ENCODE peak calls at places on chromosome 16, in four cellular contexts. One of them, this sample, is unnamed.

GRCh38 chr16:27977966-27978365 is 85.5 kb downstream of the GSG1L start:
- DNase-seq in cardiac muscle cell: no peak
- DNase-seq in RWPE1: no peak
- DNase-seq in SK-N-SH: no peak
- DNase-seq in this sample: no peak

GRCh38 chr16:159136-159849 is 6.5 kb upstream of the HBM start:
- DNase-seq in cardiac muscle cell: no peak
- DNase-seq in RWPE1: no peak
- DNase-seq in SK-N-SH: no peak
- DNase-seq in this sample: no peak

GRCh38 chr16:85157813-85158701 is 45.8 kb upstream of the CIBAR2 start:
- DNase-seq in cardiac muscle cell: peak
- DNase-seq in RWPE1: no peak
- DNase-seq in SK-N-SH: peak
- DNase-seq in this sample: no peak

GRCh38 chr16:22092143-22092933 is at the start of gene VWA3A:
- DNase-seq in cardiac muscle cell: peak
- DNase-seq in RWPE1: no peak
- DNase-seq in SK-N-SH: no peak
- DNase-seq in this sample: no peak

GRCh38 chr16:10867199-10867598 is 9.8 kb upstream of the CIITA start:
- DNase-seq in cardiac muscle cell: no peak
- DNase-seq in RWPE1: no peak
- DNase-seq in SK-N-SH: no peak
- DNase-seq in this sample: no peak

GRCh38 chr16:87926246-87927194 is 9.8 kb downstream of the CA5A start:
- DNase-seq in cardiac muscle cell: no peak
- DNase-seq in RWPE1: no peak
- DNase-seq in SK-N-SH: no peak
- DNase-seq in this sample: no peak

GRCh38 chr16:54526916-54527315 is 240.3 kb upstream of the IRX3 start:
- DNase-seq in cardiac muscle cell: no peak
- DNase-seq in RWPE1: no peak
- DNase-seq in SK-N-SH: no peak
- DNase-seq in this sample: no peak

GRCh38 chr16:88531346-88531745 is 38.9 kb upstream of the ZC3H18 start:
- DNase-seq in cardiac muscle cell: no peak
- DNase-seq in RWPE1: no peak
- DNase-seq in SK-N-SH: no peak
- DNase-seq in this sample: no peak

GRCh38 chr16:84413605-84414004 is 45.3 kb downstream of the ATP2C2 start:
- DNase-seq in cardiac muscle cell: no peak
- DNase-seq in RWPE1: no peak
- DNase-seq in SK-N-SH: no peak
- DNase-seq in this sample: no peak

GRCh38 chr16:16042076-16042475 is 92.7 kb downstream of the ABCC1 start:
- DNase-seq in cardiac muscle cell: peak
- DNase-seq in RWPE1: no peak
- DNase-seq in SK-N-SH: peak
- DNase-seq in this sample: no peak

GRCh38 chr16:73228649-73229048 is 180.7 kb upstream of the ZFHX3 start:
- DNase-seq in cardiac muscle cell: no peak
- DNase-seq in RWPE1: no peak
- DNase-seq in SK-N-SH: no peak
- DNase-seq in this sample: no peak

GRCh38 chr16:27748868-27749546 is 199.1 kb downstream of the KATNIP start:
- DNase-seq in cardiac muscle cell: peak
- DNase-seq in RWPE1: peak
- DNase-seq in SK-N-SH: no peak
- DNase-seq in this sample: no peak

GRCh38 chr16:85663891-85664321 is 24.8 kb downstream of the GINS2 start:
- DNase-seq in cardiac muscle cell: no peak
- DNase-seq in RWPE1: no peak
- DNase-seq in SK-N-SH: no peak
- DNase-seq in this sample: no peak

GRCh38 chr16:87169509-87169985 is 147.6 kb downstream of the C16orf95 start:
- DNase-seq in cardiac muscle cell: no peak
- DNase-seq in RWPE1: no peak
- DNase-seq in SK-N-SH: no peak
- DNase-seq in this sample: no peak

GRCh38 chr16:87572959-87573358 is 29.3 kb upstream of the JPH3 start:
- DNase-seq in cardiac muscle cell: no peak
- DNase-seq in RWPE1: no peak
- DNase-seq in SK-N-SH: no peak
- DNase-seq in this sample: no peak

GRCh38 chr16:89473136-89473712 is 17.1 kb downstream of the ANKRD11 start:
- DNase-seq in cardiac muscle cell: no peak
- DNase-seq in RWPE1: no peak
- DNase-seq in SK-N-SH: no peak
- DNase-seq in this sample: no peak

GRCh38 chr16:4373909-4374742 is 2.5 kb downstream of the VASN start:
- DNase-seq in cardiac muscle cell: peak
- DNase-seq in RWPE1: peak
- DNase-seq in SK-N-SH: no peak
- DNase-seq in this sample: no peak

GRCh38 chr16:11423315-11424117 is 78.3 kb downstream of the RMI2 start:
- DNase-seq in cardiac muscle cell: no peak
- DNase-seq in RWPE1: no peak
- DNase-seq in SK-N-SH: no peak
- DNase-seq in this sample: no peak

GRCh38 chr16:35492225-35492624 is 2032.8 kb downstream of the TP53TG3F start:
- DNase-seq in cardiac muscle cell: no peak
- DNase-seq in RWPE1: no peak
- DNase-seq in SK-N-SH: peak
- DNase-seq in this sample: no peak

GRCh38 chr16:56643080-56643778 is 4.8 kb downstream of the MT1A start:
- DNase-seq in cardiac muscle cell: peak
- DNase-seq in RWPE1: no peak
- DNase-seq in SK-N-SH: no peak
- DNase-seq in this sample: no peak

GRCh38 chr16:27980919-27981670 is 82.4 kb downstream of the GSG1L start:
- DNase-seq in cardiac muscle cell: no peak
- DNase-seq in RWPE1: no peak
- DNase-seq in SK-N-SH: peak
- DNase-seq in this sample: no peak

GRCh38 chr16:585351-585750 is 4.5 kb upstream of the RAB40C start:
- DNase-seq in cardiac muscle cell: no peak
- DNase-seq in RWPE1: no peak
- DNase-seq in SK-N-SH: peak
- DNase-seq in this sample: no peak

GRCh38 chr16:8862309-8863130 is 6.3 kb downstream of the CARHSP1 start:
- DNase-seq in cardiac muscle cell: no peak
- DNase-seq in RWPE1: no peak
- DNase-seq in SK-N-SH: no peak
- DNase-seq in this sample: no peak

GRCh38 chr16:8865145-8865882 is 3.5 kb downstream of the CARHSP1 start:
- DNase-seq in cardiac muscle cell: no peak
- DNase-seq in RWPE1: no peak
- DNase-seq in SK-N-SH: no peak
- DNase-seq in this sample: no peak

GRCh38 chr16:8861563-8862308 is 7.1 kb downstream of the CARHSP1 start:
- DNase-seq in cardiac muscle cell: no peak
- DNase-seq in RWPE1: no peak
- DNase-seq in SK-N-SH: no peak
- DNase-seq in this sample: no peak

GRCh38 chr16:8864480-8864879 is 4.3 kb downstream of the CARHSP1 start:
- DNase-seq in cardiac muscle cell: no peak
- DNase-seq in RWPE1: no peak
- DNase-seq in SK-N-SH: no peak
- DNase-seq in this sample: no peak

DNA sequence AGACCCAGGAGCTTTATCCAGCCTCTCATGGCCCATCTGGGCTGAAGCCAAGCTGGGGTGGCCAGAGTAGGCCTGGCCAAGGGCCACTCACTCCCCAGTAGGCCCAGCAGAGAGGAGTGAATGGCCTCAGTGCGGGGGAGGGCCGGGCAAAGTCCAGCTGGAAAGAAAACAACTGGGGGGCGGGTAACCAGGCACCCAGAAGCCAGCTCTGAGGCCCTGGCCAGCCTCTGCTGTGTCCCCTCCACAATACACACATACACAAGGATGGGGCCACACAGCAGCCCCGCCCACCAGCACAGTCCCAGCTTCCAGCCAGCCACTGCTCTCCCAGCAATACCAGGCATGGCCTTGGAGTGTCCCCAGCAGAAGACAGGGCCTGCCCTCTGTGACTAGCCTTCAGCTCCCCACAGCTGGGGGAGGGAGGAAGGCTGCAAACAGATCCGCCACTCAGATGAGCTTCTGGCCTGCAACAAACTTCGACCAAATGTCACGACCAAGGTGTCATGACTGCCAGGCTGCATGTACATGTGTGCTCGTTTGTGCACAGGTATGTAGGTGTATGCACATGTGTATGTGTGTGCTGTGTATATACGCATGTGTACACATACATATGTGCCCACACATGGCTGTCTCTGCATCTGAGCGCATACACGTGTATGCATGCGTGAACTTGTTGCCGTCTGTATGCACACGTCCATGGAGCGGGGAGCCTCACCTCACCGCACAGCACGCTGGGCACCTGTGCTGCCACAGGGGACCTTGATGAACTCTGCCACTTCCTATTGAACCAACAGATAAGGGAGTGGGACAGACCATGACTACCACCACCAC is 5.0 kb downstream of the CARHSP1 start:
- DNase-seq in cardiac muscle cell: peak
- DNase-seq in RWPE1: no peak
- DNase-seq in SK-N-SH: no peak
- DNase-seq in this sample: no peak
- TF ChIP-seq CTCF in cardiac muscle cell: no peak
- TF ChIP-seq CTCF in RWPE1: no peak
- TF ChIP-seq CTCF in SK-N-SH: no peak
- TF ChIP-seq CTCF in this sample: no peak

GRCh38 chr16:67864594-67864993 is 8.3 kb upstream of the EDC4 start:
- DNase-seq in cardiac muscle cell: no peak
- DNase-seq in RWPE1: no peak
- DNase-seq in SK-N-SH: no peak
- DNase-seq in this sample: no peak

GRCh38 chr16:67862623-67863583 is 9.9 kb upstream of the EDC4 start:
- DNase-seq in cardiac muscle cell: peak
- DNase-seq in RWPE1: no peak
- DNase-seq in SK-N-SH: no peak
- DNase-seq in this sample: no peak

GRCh38 chr16:67868290-67868689 is 4.6 kb upstream of the EDC4 start:
- DNase-seq in cardiac muscle cell: no peak
- DNase-seq in RWPE1: no peak
- DNase-seq in SK-N-SH: no peak
- DNase-seq in this sample: no peak

GRCh38 chr16:67861877-67862276 is 11.0 kb upstream of the EDC4 start:
- DNase-seq in cardiac muscle cell: no peak
- DNase-seq in RWPE1: no peak
- DNase-seq in SK-N-SH: no peak
- DNase-seq in this sample: no peak

DNA sequence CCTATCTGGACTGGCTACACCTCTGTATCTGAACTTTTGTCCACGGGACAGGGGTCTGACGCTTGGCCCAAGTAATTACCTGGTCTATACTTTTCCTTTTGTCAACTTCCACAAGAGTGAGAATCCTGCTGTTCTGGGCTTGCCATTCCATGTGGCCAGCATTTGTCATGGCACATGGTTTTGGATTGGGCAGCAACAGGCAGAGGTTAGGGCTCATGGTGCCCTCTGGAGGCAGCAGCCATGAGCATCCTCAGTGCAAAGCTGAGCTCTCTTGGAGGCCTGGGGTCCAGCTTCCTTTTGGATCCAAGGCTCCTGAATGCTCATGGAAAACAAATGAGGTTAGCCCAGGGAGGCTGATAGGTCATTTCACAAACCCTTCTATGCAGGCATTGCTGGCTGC is 7.5 kb upstream of the EDC4 start:
- DNase-seq in cardiac muscle cell: peak
- DNase-seq in RWPE1: no peak
- DNase-seq in SK-N-SH: peak
- DNase-seq in this sample: no peak
- TF ChIP-seq CTCF in cardiac muscle cell: peak
- TF ChIP-seq CTCF in RWPE1: no peak
- TF ChIP-seq CTCF in SK-N-SH: peak
- TF ChIP-seq CTCF in this sample: peak

DNA sequence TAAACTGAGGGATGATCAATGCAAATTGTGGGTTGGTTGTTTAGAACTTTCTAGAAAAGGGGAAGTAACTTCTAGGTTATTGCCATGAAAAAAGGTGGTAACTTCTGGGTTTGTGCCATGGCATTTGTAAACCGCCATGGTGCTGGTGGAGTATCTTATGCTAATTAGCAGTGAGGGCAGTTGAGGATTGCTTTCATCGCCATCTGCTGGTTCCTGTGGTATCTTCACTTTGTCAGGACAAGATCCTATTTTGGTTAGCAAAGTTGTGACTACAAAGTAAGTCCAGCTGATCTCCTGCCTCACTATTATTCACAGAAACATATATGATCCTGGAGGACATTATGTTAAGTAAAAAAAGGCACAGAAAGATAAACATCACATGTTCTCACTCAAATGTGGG is 1332.3 kb downstream of the CDH11 start:
- DNase-seq in cardiac muscle cell: no peak
- DNase-seq in RWPE1: no peak
- DNase-seq in SK-N-SH: no peak
- DNase-seq in this sample: no peak
- TF ChIP-seq CTCF in cardiac muscle cell: peak
- TF ChIP-seq CTCF in RWPE1: no peak
- TF ChIP-seq CTCF in SK-N-SH: peak
- TF ChIP-seq CTCF in this sample: peak

DNA sequence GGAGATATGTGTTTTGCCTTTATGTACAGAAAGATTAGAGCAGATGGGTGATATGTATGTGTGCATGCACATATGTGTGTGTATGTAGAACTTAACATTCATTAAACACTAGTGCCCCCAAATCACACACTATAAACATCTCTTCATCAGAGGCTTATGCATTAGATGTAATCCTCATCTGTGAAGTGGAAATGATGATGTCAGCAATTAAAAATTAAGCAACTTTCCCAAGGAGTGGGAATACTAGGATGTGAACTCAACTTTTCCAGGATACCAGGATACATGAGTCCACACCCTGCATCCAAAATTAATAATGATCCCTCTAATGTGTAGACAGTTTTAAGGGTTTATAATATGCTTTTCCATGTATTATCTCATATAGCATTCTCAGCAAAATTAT is 127.7 kb upstream of the ADAMTS18 start:
- DNase-seq in cardiac muscle cell: no peak
- DNase-seq in RWPE1: no peak
- DNase-seq in SK-N-SH: no peak
- DNase-seq in this sample: no peak
- TF ChIP-seq CTCF in cardiac muscle cell: no peak
- TF ChIP-seq CTCF in RWPE1: no peak
- TF ChIP-seq CTCF in SK-N-SH: no peak
- TF ChIP-seq CTCF in this sample: no peak

This sample was measured in neural crest cell.